ENCODE peak calls at places on chromosome 3, in four cellular contexts. B, N, F and T are unnamed samples.

GRCh38 chr3:78689378-78689777 is 1078.4 kb downstream of the ROBO1 start:
- DNase-seq in B (no peak), N (no peak), F (no peak), T (no peak)

GRCh38 chr3:158849747-158850146 is 47.9 kb downstream of the MFSD1 start:
- DNase-seq in B (no peak), N (no peak), F (no peak), T (no peak)

GRCh38 chr3:164522073-164522763 is 556.1 kb downstream of the SI start:
- DNase-seq in B (peak; percentile 48), N (no peak), F (no peak), T (no peak)

GRCh38 chr3:157122116-157122515 is 37.8 kb downstream of the CCNL1 start:
- DNase-seq in B (no peak), N (no peak), F (no peak), T (no peak)

GRCh38 chr3:49120096-49120437 is 556 bp downstream of the USP19 start:
- DNase-seq in B (no peak), N (no peak), F (no peak), T (no peak)

GRCh38 chr3:157487339-157487738 is 15.9 kb downstream of the VEPH1 start:
- DNase-seq in B (no peak), N (no peak), F (no peak), T (no peak)

GRCh38 chr3:184560992-184561328 is 625 bp upstream of the EPHB3 start:
- DNase-seq in B (no peak), N (no peak), F (no peak), T (no peak)

GRCh38 chr3:88141458-88142083 is 8.2 kb upstream of the C3orf38 start:
- DNase-seq in B (no peak), N (no peak), F (peak; percentile 41), T (no peak)

GRCh38 chr3:10509325-10509724 is 3.9 kb upstream of the ATP2B2 start:
- DNase-seq in B (no peak), N (no peak), F (no peak), T (no peak)

GRCh38 chr3:53939081-53939582 is 47.5 kb upstream of the SELENOK start:
- DNase-seq in B (no peak), N (no peak), F (no peak), T (no peak)

GRCh38 chr3:69012836-69013255 is 638 bp downstream of the EOGT start:
- DNase-seq in B (peak; percentile 86), N (peak; percentile 57), F (no peak), T (peak; percentile 39)

GRCh38 chr3:122562923-122563716 is 980 bp downstream of the PARP9 start:
- DNase-seq in B (no peak), N (no peak), F (no peak), T (no peak)

GRCh38 chr3:142279965-142280590 is 54.7 kb upstream of the GK5 start:
- DNase-seq in B (no peak), N (no peak), F (peak; percentile 21), T (no peak)

GRCh38 chr3:10553586-10554235 is 48.3 kb upstream of the ATP2B2 start:
- DNase-seq in B (no peak), N (no peak), F (no peak), T (no peak)

GRCh38 chr3:69086133-69086722 is 1.5 kb downstream of the ARL6IP5 start:
- DNase-seq in B (peak; percentile 95), N (peak; percentile 31), F (peak; percentile 62), T (no peak)

GRCh38 chr3:18135083-18135814 is 289.9 kb downstream of the SATB1 start:
- DNase-seq in B (no peak), N (no peak), F (no peak), T (no peak)

GRCh38 chr3:49133226-49133951 is 539 bp upstream of the LAMB2 start:
- DNase-seq in B (peak; percentile 94), N (no peak), F (peak; percentile 59), T (peak; percentile 70)

GRCh38 chr3:22795917-22796316 is 407.2 kb upstream of the UBE2E2 start:
- DNase-seq in B (no peak), N (no peak), F (no peak), T (no peak)

GRCh38 chr3:148957586-148957985 is 33.8 kb upstream of the GYG1 start:
- DNase-seq in B (no peak), N (no peak), F (no peak), T (no peak)

GRCh38 chr3:120506828-120507774 is 56.3 kb upstream of the FSTL1 start:
- DNase-seq in B (no peak), N (no peak), F (no peak), T (no peak)

GRCh38 chr3:43685921-43686320 is 4.8 kb upstream of the ABHD5 start:
- DNase-seq in B (no peak), N (no peak), F (no peak), T (no peak)

GRCh38 chr3:42853056-42853455 is 22.6 kb downstream of the CYP8B1 start:
- DNase-seq in B (no peak), N (no peak), F (no peak), T (no peak)

GRCh38 chr3:137768361-137769320 is 4.5 kb downstream of the SOX14 start:
- DNase-seq in B (no peak), N (no peak), F (no peak), T (no peak)

GRCh38 chr3:23183731-23184130 is 19.4 kb upstream of the UBE2E2 start:
- DNase-seq in B (no peak), N (no peak), F (peak; percentile 10), T (no peak)

GRCh38 chr3:183912895-183913579 is 28.4 kb upstream of the PARL start:
- DNase-seq in B (no peak), N (no peak), F (no peak), T (no peak)

GRCh38 chr3:86787091-86787490 is 203.9 kb downstream of the VGLL3 start:
- DNase-seq in B (no peak), N (no peak), F (no peak), T (no peak)

GRCh38 chr3:39752751-39753150 is 56.7 kb upstream of the MYRIP start:
- DNase-seq in B (no peak), N (no peak), F (no peak), T (no peak)

GRCh38 chr3:51961607-51962569 is 5.4 kb downstream of the PCBP4 start:
- DNase-seq in B (no peak), N (no peak), F (no peak), T (no peak)

GRCh38 chr3:188518416-188518815 is 364.5 kb downstream of the LPP start:
- DNase-seq in B (no peak), N (no peak), F (no peak), T (no peak)

GRCh38 chr3:108006901-108007331 is 83.9 kb downstream of the CD47 start:
- DNase-seq in B (no peak), N (no peak), F (no peak), T (no peak)

GRCh38 chr3:113054552-113054951 is 63.8 kb downstream of the GTPBP8 start:
- DNase-seq in B (no peak), N (no peak), F (peak; percentile 63), T (no peak)

GRCh38 chr3:170171563-170171962 is 10.0 kb downstream of the PHC3 start:
- DNase-seq in B (no peak), N (no peak), F (no peak), T (no peak)

GRCh38 chr3:60746043-60746638 is 505.1 kb downstream of the FHIT start:
- DNase-seq in B (no peak), N (no peak), F (no peak), T (no peak)

GRCh38 chr3:60743631-60744164 is 507.6 kb downstream of the FHIT start:
- DNase-seq in B (no peak), N (no peak), F (no peak), T (no peak)

GRCh38 chr3:60737633-60738399 is 513.4 kb downstream of the FHIT start:
- DNase-seq in B (no peak), N (no peak), F (no peak), T (no peak)

GRCh38 chr3:60746690-60747416 is 504.4 kb downstream of the FHIT start:
- DNase-seq in B (no peak), N (no peak), F (no peak), T (no peak)

GRCh38 chr3:60742606-60743145 is 508.6 kb downstream of the FHIT start:
- DNase-seq in B (no peak), N (no peak), F (no peak), T (peak; percentile 11)
- TF ChIP-seq CTCF in B (peak; percentile 17), N (no peak), F (peak; percentile 61), T (peak; percentile 63)

GRCh38 chr3:13792512-13793347 is 87.1 kb downstream of the WNT7A start:
- DNase-seq in B (no peak), N (no peak), F (no peak), T (no peak)
- TF ChIP-seq CTCF in B (no peak), N (no peak), F (no peak), T (no peak)

DNA sequence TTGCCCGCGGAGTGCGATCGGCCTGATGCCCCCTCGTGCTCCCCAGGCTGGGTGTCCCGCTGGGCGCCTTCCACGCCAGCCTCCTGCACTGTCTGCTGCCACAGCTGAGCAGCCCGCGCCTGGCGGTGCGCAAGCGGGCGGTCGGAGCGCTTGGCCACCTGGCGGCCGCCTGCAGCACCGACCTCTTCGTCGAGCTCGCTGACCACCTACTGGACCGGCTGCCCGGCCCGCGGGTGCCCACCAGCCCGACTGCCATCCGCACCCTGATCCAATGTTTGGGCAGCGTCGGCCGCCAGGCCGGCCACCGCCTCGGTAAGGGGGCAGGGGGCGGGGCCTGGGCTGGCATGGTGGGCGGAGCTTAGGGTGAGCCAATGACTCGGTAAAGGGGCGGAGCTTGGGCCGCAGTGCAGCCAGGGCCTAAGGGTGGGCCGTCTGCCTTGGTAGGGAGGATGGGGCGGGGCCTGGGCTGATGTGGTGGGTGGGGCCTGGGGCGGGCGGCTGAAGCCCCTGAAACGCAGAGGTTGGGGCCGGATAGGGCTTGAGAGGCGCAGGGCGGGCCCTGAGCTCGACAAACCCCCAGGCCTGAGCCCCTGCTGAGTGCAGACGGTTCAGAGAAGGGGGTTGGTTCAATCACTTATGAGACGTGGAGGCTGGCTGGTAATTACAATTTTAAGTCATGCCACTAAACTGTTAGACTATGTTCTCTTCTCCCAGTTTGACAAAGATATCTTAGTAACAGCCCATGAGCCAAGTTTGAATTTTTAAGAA is 13.7 kb downstream of the CAND2 start:
- DNase-seq in B (peak; percentile 98), N (peak; percentile 93), F (peak; percentile 12), T (peak; percentile 93)
- TF ChIP-seq CTCF in B (peak; percentile 87), N (no peak), F (peak; percentile 86), T (peak; percentile 92)

GRCh38 chr3:5071061-5071460 is 51.0 kb upstream of the ARL8B start:
- DNase-seq in B (no peak), N (no peak), F (no peak), T (no peak)
- TF ChIP-seq CTCF in B (no peak), N (no peak), F (no peak), T (no peak)

GRCh38 chr3:172598904-172599303 is 75.7 kb upstream of the TNFSF10 start:
- DNase-seq in B (no peak), N (no peak), F (no peak), T (no peak)

GRCh38 chr3:172595648-172596393 is 72.6 kb upstream of the TNFSF10 start:
- DNase-seq in B (no peak), N (no peak), F (no peak), T (no peak)

GRCh38 chr3:172591876-172592771 is 68.9 kb upstream of the TNFSF10 start:
- DNase-seq in B (no peak), N (peak; percentile 45), F (no peak), T (no peak)

GRCh38 chr3:172592898-172593669 is 69.9 kb upstream of the TNFSF10 start:
- DNase-seq in B (no peak), N (no peak), F (no peak), T (no peak)

DNA sequence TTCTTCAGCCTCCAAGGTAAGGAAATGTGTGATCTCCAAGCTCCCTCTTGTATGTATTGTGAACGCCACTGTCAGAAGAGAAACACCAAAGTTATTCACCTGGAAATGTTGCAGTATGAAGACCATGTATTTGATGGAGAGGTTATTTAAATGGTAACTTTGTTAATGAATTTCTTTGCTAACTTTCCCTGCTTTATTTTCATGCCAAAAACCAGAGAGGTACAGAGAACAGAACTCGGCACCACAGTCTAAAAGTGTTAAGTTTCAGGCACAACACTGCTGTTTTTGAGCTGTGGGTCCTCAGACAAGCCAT is 73.1 kb upstream of the TNFSF10 start:
- DNase-seq in B (no peak), N (no peak), F (no peak), T (no peak)
- TF ChIP-seq CTCF in B (peak; percentile 0), N (no peak), F (no peak), T (no peak)